ENCODE peak calls at places on chromosomes 16 and 17, in eight cellular contexts. L is cardiac muscle cell, X is dorsolateral prefrontal cortex, E is mammary epithelial cell, G is neural progenitor cell, N is BJ, M is colonic mucosa, S is OCI-LY7. I is an unnamed sample.

GRCh38 chr17:2064511-2064910 is 9.6 kb downstream of the HIC1 start:
- DNase-seq in L (peak), X (no peak), E (no peak), G (no peak), N (no peak), M (no peak), S (peak), I (no peak)

GRCh38 chr16:10902999-10903398 is 26.0 kb downstream of the CIITA start:
- DNase-seq in L (no peak), X (no peak), E (no peak), G (no peak), N (no peak), M (no peak), S (no peak), I (no peak)

GRCh38 chr17:51260960-51261958 is 913 bp downstream of the UTP18 start:
- DNase-seq in L (peak), X (peak), E (no peak), G (peak), N (no peak), M (peak), S (peak), I (no peak)

GRCh38 chr17:39633570-39634183 is 3.3 kb upstream of the STARD3 start:
- DNase-seq in L (no peak), X (no peak), E (no peak), G (no peak), N (no peak), M (no peak), S (no peak), I (no peak)

GRCh38 chr16:4506450-4506849 is 30.3 kb downstream of the HMOX2 start:
- DNase-seq in L (peak), X (peak), E (peak), G (peak), N (no peak), M (peak), S (peak), I (no peak)

GRCh38 chr17:78242024-78242742 is 10.8 kb downstream of the TMEM235 start:
- DNase-seq in L (no peak), X (no peak), E (no peak), G (no peak), N (no peak), M (no peak), S (peak), I (no peak)

GRCh38 chr16:63289834-63290460 is 1253.7 kb upstream of the CDH8 start:
- DNase-seq in L (peak), X (peak), E (no peak), G (peak), N (no peak), M (peak), S (peak), I (no peak)

GRCh38 chr17:27319536-27320221 is 25.8 kb downstream of the WSB1 start:
- DNase-seq in L (peak), X (peak), E (no peak), G (no peak), N (no peak), M (peak), S (no peak), I (peak)

GRCh38 chr17:43976956-43977837 is 23.5 kb upstream of the PYY start:
- DNase-seq in L (no peak), X (no peak), E (no peak), G (no peak), N (no peak), M (no peak), S (no peak), I (no peak)

GRCh38 chr16:89357460-89357859 is 132.9 kb downstream of the ANKRD11 start:
- DNase-seq in L (no peak), X (peak), E (no peak), G (peak), N (no peak), M (no peak), S (no peak), I (no peak)

DNA sequence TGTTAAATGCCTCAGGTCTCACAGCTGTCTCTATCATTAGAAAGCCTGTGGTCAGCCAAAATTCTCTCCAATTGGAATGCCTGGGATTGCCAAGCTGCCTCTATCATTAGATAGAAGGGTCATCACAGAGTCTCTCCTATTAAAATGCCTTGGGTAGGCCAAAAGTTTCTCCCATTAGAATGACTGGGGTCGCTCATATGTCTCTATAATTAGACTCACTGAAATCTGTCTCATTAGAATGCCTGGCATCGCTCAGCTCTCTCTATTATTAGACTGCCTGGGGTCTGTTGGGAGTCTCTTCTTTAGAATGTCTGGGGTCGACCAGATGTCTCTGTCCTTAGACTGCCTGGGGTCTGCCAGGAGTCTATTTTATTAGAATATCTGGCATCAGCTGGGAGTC is 2265.1 kb downstream of the TP53TG3F start:
- DNase-seq in L (no peak), X (no peak), E (no peak), G (no peak), N (no peak), M (no peak), S (no peak), I (no peak)
- TF ChIP-seq CTCF in L (no peak), X (no peak), E (no peak), G (no peak), N (no peak), M (no peak), S (no peak), I (no peak)

DNA sequence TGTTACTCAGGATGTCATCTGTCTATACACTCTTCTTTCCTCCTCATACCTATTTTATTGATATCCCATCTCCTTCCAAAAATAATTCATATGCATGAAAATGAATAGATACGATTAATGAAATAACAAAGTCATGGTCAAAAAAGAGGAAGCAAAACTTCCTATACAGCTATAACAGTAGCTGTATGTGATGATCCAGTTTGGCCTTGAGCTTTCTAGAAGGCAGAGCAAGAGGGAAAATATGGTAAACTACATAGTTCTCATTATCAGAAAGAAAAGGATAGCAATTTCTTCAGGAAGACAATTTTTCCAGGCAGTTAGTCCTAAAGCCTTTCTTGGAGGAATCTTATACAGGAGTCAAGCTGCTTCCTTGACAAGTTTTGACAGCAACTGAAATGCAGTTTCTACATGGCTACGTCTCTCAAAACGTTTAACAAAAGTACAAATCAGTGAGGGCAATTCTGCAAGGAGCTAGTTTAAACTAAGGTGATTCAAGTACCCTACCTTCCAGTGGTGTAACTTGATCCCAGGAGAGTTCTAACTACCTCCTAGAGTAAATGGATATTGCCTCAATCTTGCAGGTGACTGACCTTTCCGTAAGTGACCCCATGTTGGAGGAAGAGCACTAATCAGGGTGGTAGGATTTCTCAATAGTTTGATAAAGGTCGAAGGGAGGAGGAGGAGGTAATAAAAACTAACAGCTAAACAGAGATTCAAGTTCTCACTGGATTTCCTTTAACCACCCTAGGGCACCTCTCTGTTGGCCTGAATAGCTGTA is 1.0 kb downstream of the SPAG5 start:
- DNase-seq in L (no peak), X (no peak), E (peak), G (no peak), N (no peak), M (no peak), S (peak), I (no peak)
- H3K4me3 ChIP-seq in L (peak), X (peak), E (peak), G (peak), N (peak), M (peak), S (peak), I (peak)

GRCh38 chr17:8430966-8431365 is 4.7 kb upstream of the NDEL1 start:
- DNase-seq in L (peak), X (no peak), E (peak), G (peak), N (no peak), M (no peak), S (no peak), I (peak)
- TF ChIP-seq CTCF in L (peak), X (no peak), E (no peak), G (no peak), N (no peak), M (no peak), S (no peak), I (no peak)

GRCh38 chr17:6588165-6588564 is 31.8 kb upstream of the PITPNM3 start:
- DNase-seq in L (no peak), X (no peak), E (no peak), G (no peak), N (no peak), M (no peak), S (no peak), I (no peak)
- H3K4me3 ChIP-seq in L (no peak), X (no peak), E (no peak), G (no peak), N (no peak), M (no peak), S (no peak), I (no peak)

GRCh38 chr17:4293572-4293971 is 29.8 kb upstream of the ANKFY1 start:
- DNase-seq in L (no peak), X (no peak), E (no peak), G (no peak), N (no peak), M (no peak), S (no peak), I (no peak)
- TF ChIP-seq CTCF in L (no peak), X (no peak), E (no peak), G (no peak), N (no peak), M (no peak), S (no peak), I (no peak)

GRCh38 chr17:13544292-13544691 is 57.4 kb downstream of the HS3ST3A1 start:
- DNase-seq in L (peak), X (peak), E (peak), G (no peak), N (peak), M (no peak), S (no peak), I (no peak)
- H3K4me3 ChIP-seq in L (no peak), X (no peak), E (no peak), G (no peak), N (no peak), M (no peak), S (no peak), I (no peak)

GRCh38 chr16:48864055-48864454 is 254.1 kb upstream of the N4BP1 start:
- DNase-seq in L (no peak), X (no peak), E (no peak), G (no peak), N (no peak), M (no peak), S (peak), I (no peak)
- TF ChIP-seq CTCF in L (no peak), X (no peak), E (no peak), G (peak), N (no peak), M (no peak), S (peak), I (no peak)

DNA sequence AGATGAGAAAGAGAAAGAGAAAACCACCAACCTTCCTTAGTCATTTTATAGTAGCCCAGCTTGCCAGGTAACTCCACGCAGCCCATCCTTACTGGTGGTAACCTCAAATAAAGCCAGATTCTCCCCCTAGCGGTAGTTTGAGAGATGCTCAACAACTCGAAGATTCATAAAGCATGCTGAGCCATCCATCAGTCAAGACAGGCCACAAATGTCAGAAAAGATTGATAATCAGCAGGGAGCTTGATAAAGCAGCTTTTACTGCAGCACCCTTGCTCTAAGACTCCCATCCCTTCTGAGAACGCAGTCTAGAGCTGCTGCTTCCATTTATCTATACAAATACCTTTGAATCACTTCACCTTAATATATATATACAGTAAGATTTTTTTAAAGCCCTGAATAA is 451.5 kb upstream of the HSBP1 start:
- DNase-seq in L (peak), X (peak), E (peak), G (peak), N (no peak), M (no peak), S (peak), I (no peak)
- H3K4me3 ChIP-seq in L (no peak), X (no peak), E (no peak), G (no peak), N (no peak), M (no peak), S (no peak), I (no peak)

GRCh38 chr17:73934696-73935095 is 268.8 kb upstream of the RPL38 start:
- DNase-seq in L (no peak), X (no peak), E (no peak), G (no peak), N (no peak), M (no peak), S (no peak), I (no peak)

GRCh38 chr17:73938706-73939105 is 264.8 kb upstream of the RPL38 start:
- DNase-seq in L (no peak), X (no peak), E (no peak), G (no peak), N (no peak), M (no peak), S (no peak), I (no peak)

GRCh38 chr17:73933871-73934270 is 269.6 kb upstream of the RPL38 start:
- DNase-seq in L (peak), X (no peak), E (no peak), G (no peak), N (no peak), M (peak), S (no peak), I (no peak)

GRCh38 chr17:73939808-73940207 is 263.7 kb upstream of the RPL38 start:
- DNase-seq in L (no peak), X (no peak), E (no peak), G (no peak), N (no peak), M (no peak), S (no peak), I (no peak)

GRCh38 chr17:73936908-73937627 is 266.4 kb upstream of the RPL38 start:
- DNase-seq in L (no peak), X (no peak), E (no peak), G (no peak), N (no peak), M (no peak), S (no peak), I (no peak)
- TF ChIP-seq CTCF in L (no peak), X (no peak), E (no peak), G (no peak), N (no peak), M (no peak), S (peak), I (no peak)

I was measured in coronary artery.